ENCODE peak calls at places on chromosomes 2 and 18, in five cellular contexts. One of them, this sample, is unnamed.

GRCh38 chr2:15506231-15506819 is 54.8 kb downstream of the NBAS start:
- DNase-seq in hepatocyte: no peak
- DNase-seq in coronary artery: no peak
- DNase-seq in tibial nerve: no peak
- DNase-seq in psoas muscle: no peak
- DNase-seq in this sample: no peak

GRCh38 chr2:229519655-229520054 is 194.7 kb downstream of the DNER start:
- DNase-seq in hepatocyte: no peak
- DNase-seq in coronary artery: no peak
- DNase-seq in tibial nerve: no peak
- DNase-seq in psoas muscle: no peak
- DNase-seq in this sample: no peak

GRCh38 chr2:74119324-74119723 is 28.4 kb downstream of the BOLA3 start:
- DNase-seq in hepatocyte: no peak
- DNase-seq in coronary artery: no peak
- DNase-seq in tibial nerve: no peak
- DNase-seq in psoas muscle: no peak
- DNase-seq in this sample: no peak

GRCh38 chr2:118990757-118991545 is 49.0 kb downstream of the MARCO start:
- DNase-seq in hepatocyte: no peak
- DNase-seq in coronary artery: no peak
- DNase-seq in tibial nerve: no peak
- DNase-seq in psoas muscle: no peak
- DNase-seq in this sample: peak; percentile 33

GRCh38 chr18:22465859-22466602 is 48.3 kb upstream of the CTAGE1 start:
- DNase-seq in hepatocyte: peak; percentile 83
- DNase-seq in coronary artery: peak; percentile 87
- DNase-seq in tibial nerve: peak; percentile 23
- DNase-seq in psoas muscle: no peak
- DNase-seq in this sample: peak; percentile 45

GRCh38 chr18:79763407-79763806 is 34.3 kb upstream of the KCNG2 start:
- DNase-seq in hepatocyte: no peak
- DNase-seq in coronary artery: no peak
- DNase-seq in tibial nerve: no peak
- DNase-seq in psoas muscle: no peak
- DNase-seq in this sample: no peak

GRCh38 chr2:65297544-65297943 is 69.9 kb downstream of the ACTR2 start:
- DNase-seq in hepatocyte: no peak
- DNase-seq in coronary artery: no peak
- DNase-seq in tibial nerve: no peak
- DNase-seq in psoas muscle: no peak
- DNase-seq in this sample: no peak

GRCh38 chr18:963276-963675 is 58.6 kb downstream of the ADCYAP1 start:
- DNase-seq in hepatocyte: no peak
- DNase-seq in coronary artery: no peak
- DNase-seq in tibial nerve: no peak
- DNase-seq in psoas muscle: no peak
- DNase-seq in this sample: no peak

GRCh38 chr2:170843656-170844055 is 27.0 kb downstream of the GAD1 start:
- DNase-seq in hepatocyte: no peak
- DNase-seq in coronary artery: no peak
- DNase-seq in tibial nerve: no peak
- DNase-seq in psoas muscle: no peak
- DNase-seq in this sample: no peak

GRCh38 chr2:17878222-17879136 is at the start of gene KCNS3:
- DNase-seq in hepatocyte: peak; percentile 68
- DNase-seq in coronary artery: no peak
- DNase-seq in tibial nerve: no peak
- DNase-seq in psoas muscle: peak; percentile 58
- DNase-seq in this sample: no peak

GRCh38 chr2:97870396-97870843 is 125.3 kb downstream of the TMEM131 start:
- DNase-seq in hepatocyte: peak; percentile 25
- DNase-seq in coronary artery: no peak
- DNase-seq in tibial nerve: no peak
- DNase-seq in psoas muscle: no peak
- DNase-seq in this sample: no peak

GRCh38 chr2:30621836-30622235 is 174.8 kb downstream of the LCLAT1 start:
- DNase-seq in hepatocyte: no peak
- DNase-seq in coronary artery: no peak
- DNase-seq in tibial nerve: no peak
- DNase-seq in psoas muscle: no peak
- DNase-seq in this sample: no peak

GRCh38 chr2:237085261-237086221 is at the start of gene COPS8:
- DNase-seq in hepatocyte: peak; percentile 97
- DNase-seq in coronary artery: peak; percentile 97
- DNase-seq in tibial nerve: peak; percentile 92
- DNase-seq in psoas muscle: peak; percentile 97
- DNase-seq in this sample: peak; percentile 80
- TF ChIP-seq CTCF in hepatocyte: peak; percentile 39
- TF ChIP-seq CTCF in coronary artery: no peak
- TF ChIP-seq CTCF in tibial nerve: peak; percentile 35
- TF ChIP-seq CTCF in psoas muscle: peak; percentile 31
- TF ChIP-seq CTCF in this sample: peak; percentile 15

DNA sequence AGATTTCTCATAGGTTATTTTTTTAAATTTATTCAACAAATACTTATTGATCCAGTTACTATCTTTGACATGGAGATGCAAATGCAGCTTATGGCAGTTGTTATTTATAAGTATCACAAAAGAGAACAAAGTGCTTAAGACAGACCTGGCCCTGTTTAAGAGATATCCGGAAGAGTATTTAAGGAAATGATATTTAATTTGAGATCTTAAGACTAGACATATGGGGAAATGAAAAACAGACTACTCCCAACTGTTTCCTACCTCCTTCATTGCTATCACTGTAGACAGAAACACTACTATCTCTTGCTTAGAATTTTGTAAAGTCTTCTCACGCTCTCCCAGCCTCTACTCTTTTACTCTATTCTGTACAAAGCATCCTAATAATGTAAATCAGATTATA is 36.0 kb downstream of the RPRD1A start:
- DNase-seq in hepatocyte: no peak
- DNase-seq in coronary artery: no peak
- DNase-seq in tibial nerve: no peak
- DNase-seq in psoas muscle: no peak
- DNase-seq in this sample: no peak
- H3K4me3 ChIP-seq in hepatocyte: no peak overlapping the region
- H3K4me3 ChIP-seq in coronary artery: no peak overlapping the region
- H3K4me3 ChIP-seq in tibial nerve: no peak overlapping the region
- H3K4me3 ChIP-seq in psoas muscle: no peak overlapping the region
- H3K4me3 ChIP-seq in this sample: no peak overlapping the region

DNA sequence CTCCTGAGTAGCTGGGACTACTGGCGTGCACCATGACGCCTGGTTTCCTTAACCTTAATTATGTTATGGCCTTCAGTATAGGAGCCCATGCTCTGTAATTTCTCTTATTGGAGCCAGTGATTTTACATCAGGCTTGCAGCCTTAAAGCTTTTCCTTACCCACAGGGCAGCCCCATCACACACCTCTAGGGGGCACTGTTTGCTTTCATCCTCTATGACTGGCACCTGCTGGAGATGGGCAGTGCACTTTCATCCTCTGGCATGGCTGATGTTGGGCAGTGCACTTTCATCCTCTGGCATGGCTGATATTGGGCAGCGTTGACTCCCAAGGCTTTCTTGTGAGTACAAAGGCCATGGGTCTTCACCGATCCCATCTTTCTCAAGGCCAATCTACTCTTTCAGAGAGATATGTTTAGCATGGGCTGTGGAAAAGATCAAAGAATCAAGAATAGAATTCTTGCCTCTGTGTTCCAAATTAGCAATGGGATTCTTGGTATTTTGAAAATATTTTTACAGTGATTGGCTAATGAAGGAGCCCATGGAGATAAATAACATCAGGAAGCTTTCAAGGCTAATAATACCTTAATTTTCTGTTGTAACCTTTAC is 80.7 kb upstream of the MEX3C start:
- DNase-seq in hepatocyte: peak; percentile 26
- DNase-seq in coronary artery: no peak
- DNase-seq in tibial nerve: no peak
- DNase-seq in psoas muscle: no peak
- DNase-seq in this sample: no peak
- TF ChIP-seq CTCF in hepatocyte: peak; percentile 36
- TF ChIP-seq CTCF in coronary artery: no peak
- TF ChIP-seq CTCF in tibial nerve: peak; percentile 13
- TF ChIP-seq CTCF in psoas muscle: peak; percentile 50
- TF ChIP-seq CTCF in this sample: no peak

GRCh38 chr18:13217971-13218375 is 587 bp upstream of the LDLRAD4 start:
- DNase-seq in hepatocyte: no peak
- DNase-seq in coronary artery: peak; percentile 85
- DNase-seq in tibial nerve: no peak
- DNase-seq in psoas muscle: no peak
- DNase-seq in this sample: no peak
- H3K4me3 ChIP-seq in hepatocyte: peak overlapping the region; percentile 77
- H3K4me3 ChIP-seq in coronary artery: peak overlapping the region; percentile 90
- H3K4me3 ChIP-seq in tibial nerve: peak overlapping the region; percentile 63
- H3K4me3 ChIP-seq in psoas muscle: peak overlapping the region; percentile 92
- H3K4me3 ChIP-seq in this sample: peak overlapping the region; percentile 91

DNA sequence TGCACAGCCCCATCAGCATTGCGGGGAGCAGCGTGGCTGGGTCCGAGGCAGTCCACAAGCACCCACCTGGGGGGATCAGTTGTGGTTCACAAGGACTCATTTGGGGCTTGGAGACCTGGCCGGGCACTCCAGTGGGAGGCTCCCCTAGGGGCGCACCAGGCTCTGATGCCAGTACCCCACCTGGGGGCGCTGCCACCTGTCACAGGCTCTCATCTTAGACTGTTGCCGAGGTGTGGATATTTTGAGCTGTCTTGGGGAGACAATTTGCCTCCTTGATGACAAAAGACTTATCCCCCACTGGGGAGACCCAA is 3.0 kb downstream of the ADRA2B start:
- DNase-seq in hepatocyte: no peak
- DNase-seq in coronary artery: no peak
- DNase-seq in tibial nerve: no peak
- DNase-seq in psoas muscle: no peak
- DNase-seq in this sample: no peak
- TF ChIP-seq CTCF in hepatocyte: no peak
- TF ChIP-seq CTCF in coronary artery: no peak
- TF ChIP-seq CTCF in tibial nerve: no peak
- TF ChIP-seq CTCF in psoas muscle: no peak
- TF ChIP-seq CTCF in this sample: no peak

DNA sequence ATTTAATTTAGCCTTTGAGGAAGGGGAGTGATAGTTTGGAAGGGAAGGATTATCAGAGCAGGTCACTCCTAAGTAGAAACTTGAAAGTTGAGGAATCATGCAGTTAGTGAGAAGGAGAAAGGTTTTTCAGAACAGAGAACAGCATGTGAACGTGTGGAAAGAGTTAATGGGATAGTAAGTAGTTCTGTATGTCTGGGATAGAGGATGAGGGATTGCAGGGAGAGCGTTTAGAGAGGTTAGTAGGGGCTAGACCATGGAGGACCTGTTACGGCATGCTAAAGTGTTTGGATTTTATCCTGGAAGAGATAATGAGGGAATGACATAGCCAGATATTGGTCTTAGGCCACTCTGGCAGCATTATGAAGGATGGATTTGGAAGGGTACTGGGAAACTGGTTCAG is 1.8 kb downstream of the ZNF512 start:
- DNase-seq in hepatocyte: no peak
- DNase-seq in coronary artery: no peak
- DNase-seq in tibial nerve: no peak
- DNase-seq in psoas muscle: no peak
- DNase-seq in this sample: no peak
- H3K4me3 ChIP-seq in hepatocyte: no peak overlapping the region
- H3K4me3 ChIP-seq in coronary artery: peak overlapping the region; percentile 73
- H3K4me3 ChIP-seq in tibial nerve: no peak overlapping the region
- H3K4me3 ChIP-seq in psoas muscle: no peak overlapping the region
- H3K4me3 ChIP-seq in this sample: no peak overlapping the region

This sample was measured in ascending aorta.